ENCODE peak calls at places on chromosomes 7 and 10, in six cellular contexts. I is occipital lobe; C is glutamatergic neuron; P is activated effector memory CD4-positive, alpha-beta T cell treated with anti-CD3 and anti-CD28 coated beads, Interleukin-2, amount 50 U/mL, for 16 hours; N is HEK293T; F is body of pancreas. D is an unnamed sample.
A peak's percentile ranks its signal among the peaks of the same experiment; 100 is the strongest.

GRCh38 chr10:61752111-61753011 is 89.6 kb downstream of the CABCOCO1 start:
- DNase-seq in I (no peak), C (no peak), P (no peak), N (no peak), F (no peak), D (no peak)

GRCh38 chr7:79290841-79291497 is 162.5 kb downstream of the MAGI2 start:
- DNase-seq in I (no peak), C (no peak), P (no peak), N (no peak), F (no peak), D (no peak)

GRCh38 chr7:105249216-105249615 is 139.5 kb downstream of the SRPK2 start:
- DNase-seq in I (no peak), C (no peak), P (no peak), N (no peak), F (no peak), D (no peak)

GRCh38 chr7:157336383-157337315 is at the start of gene DNAJB6:
- DNase-seq in I (peak; percentile 79), C (peak; percentile 94), P (peak; percentile 98), N (peak; percentile 99), F (peak; percentile 93), D (peak; percentile 83)

GRCh38 chr10:43683451-43684197 is 34.9 kb upstream of the ZNF32 start:
- DNase-seq in I (no peak), C (peak; percentile 48), P (no peak), N (peak; percentile 57), F (peak; percentile 55), D (peak; percentile 38)

GRCh38 chr10:109411897-109412296 is 511.4 kb downstream of the XPNPEP1 start:
- DNase-seq in I (no peak), C (no peak), P (no peak), N (no peak), F (peak; percentile 42), D (no peak)

GRCh38 chr10:110867807-110868465 is 3.8 kb upstream of the PDCD4 start:
- DNase-seq in I (no peak), C (no peak), P (no peak), N (no peak), F (no peak), D (no peak)

GRCh38 chr7:76047305-76047810 is 442 bp downstream of the STYXL1 start:
- DNase-seq in I (no peak), C (peak; percentile 31), P (no peak), N (peak; percentile 28), F (no peak), D (no peak)

GRCh38 chr10:31759124-31759798 is 169.4 kb downstream of the ARHGAP12 start:
- DNase-seq in I (peak; percentile 16), C (peak; percentile 52), P (peak; percentile 86), N (peak; percentile 19), F (peak; percentile 83), D (no peak)

GRCh38 chr10:69801434-69802315 is at the start of gene COL13A1:
- DNase-seq in I (no peak), C (no peak), P (no peak), N (peak; percentile 64), F (peak; percentile 31), D (peak; percentile 73)

GRCh38 chr7:52639126-52639525 is 396.3 kb upstream of the POM121L12 start:
- DNase-seq in I (no peak), C (no peak), P (no peak), N (no peak), F (no peak), D (peak; percentile 68)

GRCh38 chr10:118531105-118531851 is 64.2 kb downstream of the PRLHR start:
- DNase-seq in I (no peak), C (no peak), P (no peak), N (no peak), F (peak; percentile 11), D (no peak)

GRCh38 chr10:94194256-94194655 is 168.5 kb downstream of the NOC3L start:
- DNase-seq in I (no peak), C (no peak), P (no peak), N (no peak), F (no peak), D (no peak)

GRCh38 chr10:42980553-42981357 is 96.1 kb upstream of the RET start:
- DNase-seq in I (no peak), C (peak; percentile 7), P (no peak), N (no peak), F (peak; percentile 2), D (no peak)

GRCh38 chr10:126350216-126350992 is 37.9 kb downstream of the ADAM12 start:
- DNase-seq in I (peak; percentile 20), C (no peak), P (no peak), N (no peak), F (peak; percentile 28), D (no peak)

GRCh38 chr10:6702030-6702429 is 122.0 kb upstream of the PRKCQ start:
- DNase-seq in I (no peak), C (no peak), P (no peak), N (no peak), F (no peak), D (no peak)

GRCh38 chr7:157429001-157429679 is 92.3 kb downstream of the DNAJB6 start:
- DNase-seq in I (no peak), C (no peak), P (peak; percentile 50), N (no peak), F (no peak), D (no peak)

GRCh38 chr7:2477447-2478386 is 1.5 kb upstream of the GRIFIN start:
- DNase-seq in I (no peak), C (peak; percentile 84), P (peak; percentile 82), N (peak; percentile 69), F (peak; percentile 76), D (peak; percentile 72)

GRCh38 chr10:50510517-50511473 is 113.0 kb downstream of the SGMS1 start:
- DNase-seq in I (no peak), C (no peak), P (no peak), N (no peak), F (no peak), D (no peak)

GRCh38 chr7:116259821-116260440 is 49.6 kb downstream of the TES start:
- DNase-seq in I (no peak), C (no peak), P (no peak), N (no peak), F (no peak), D (no peak)

GRCh38 chr7:2404714-2405119 is 1.3 kb downstream of the CHST12 start:
- DNase-seq in I (no peak), C (no peak), P (no peak), N (no peak), F (no peak), D (no peak)

GRCh38 chr10:33783557-33783956 is 449.1 kb upstream of the NRP1 start:
- DNase-seq in I (no peak), C (no peak), P (no peak), N (no peak), F (no peak), D (no peak)

GRCh38 chr7:122887198-122887597 is 938 bp upstream of the CADPS2 start:
- DNase-seq in I (peak; percentile 42), C (peak; percentile 62), P (no peak), N (peak; percentile 54), F (peak; percentile 85), D (peak; percentile 57)

GRCh38 chr7:117272360-117272759 is 50.5 kb downstream of the WNT2 start:
- DNase-seq in I (no peak), C (no peak), P (no peak), N (no peak), F (no peak), D (no peak)

GRCh38 chr7:43516581-43517342 is 66.1 kb upstream of the STK17A start:
- DNase-seq in I (no peak), C (no peak), P (no peak), N (no peak), F (no peak), D (no peak)

GRCh38 chr7:45074738-45075644 is 13.8 kb downstream of the NACAD start:
- DNase-seq in I (no peak), C (no peak), P (peak; percentile 38), N (no peak), F (no peak), D (no peak)

GRCh38 chr10:71391701-71392100 is 5.0 kb upstream of the CDH23 start:
- DNase-seq in I (no peak), C (no peak), P (no peak), N (no peak), F (no peak), D (no peak)